ENCODE peak calls at places on chromosomes 16 and 17, in six cellular contexts. W is activated T-cell treated with anti-CD3 and anti-CD28 coated beads, Interleukin-2, amount 50 U/mL, for 72 hours; U is NT2/D1; A is left colon; E is AG10803; B is neuronal stem cell. K is an unnamed sample.
A peak's percentile ranks its signal among the peaks of the same experiment; 100 is the strongest.

GRCh38 chr17:31172388-31172787 is 77.6 kb downstream of the NF1 start:
- DNase-seq in W (no peak), U (no peak), A (no peak), E (no peak), B (no peak), K (no peak)

GRCh38 chr17:77501101-77501566 is 360.4 kb downstream of the SEC14L1 start:
- DNase-seq in W (no peak), U (no peak), A (peak; percentile 29), E (no peak), B (no peak), K (no peak)

GRCh38 chr17:83202002-83203000 is 122.9 kb downstream of the METRNL start:
- DNase-seq in W (peak; percentile 5), U (no peak), A (peak; percentile 4), E (no peak), B (no peak), K (no peak)

GRCh38 chr16:12028220-12028619 is 51.7 kb downstream of the SNX29 start:
- DNase-seq in W (no peak), U (no peak), A (no peak), E (no peak), B (no peak), K (no peak)

GRCh38 chr16:60651351-60651750 is 1384.9 kb downstream of the CDH8 start:
- DNase-seq in W (no peak), U (no peak), A (no peak), E (peak; percentile 45), B (no peak), K (no peak)

GRCh38 chr17:4948997-4949320 is 629 bp upstream of the PFN1 start:
- DNase-seq in W (peak; percentile 89), U (peak; percentile 66), A (peak; percentile 87), E (peak; percentile 89), B (peak; percentile 88), K (no peak)

GRCh38 chr17:31472137-31472536 is 80.7 kb downstream of the RAB11FIP4 start:
- DNase-seq in W (no peak), U (no peak), A (no peak), E (no peak), B (no peak), K (peak; percentile 79)

GRCh38 chr17:40615295-40615988 is 32.2 kb downstream of the SMARCE1 start:
- DNase-seq in W (peak; percentile 56), U (peak; percentile 30), A (peak; percentile 65), E (peak; percentile 32), B (peak; percentile 18), K (no peak)

GRCh38 chr17:41863074-41863843 is 2.0 kb downstream of the KLHL11 start:
- DNase-seq in W (peak; percentile 54), U (no peak), A (no peak), E (no peak), B (no peak), K (no peak)

GRCh38 chr17:59565171-59565958 is at the start of gene DHX40:
- DNase-seq in W (peak; percentile 96), U (peak; percentile 88), A (peak; percentile 97), E (peak; percentile 93), B (peak; percentile 91), K (peak; percentile 98)

GRCh38 chr16:57383276-57384247 is 11.3 kb downstream of the CX3CL1 start:
- DNase-seq in W (no peak), U (peak; percentile 40), A (peak; percentile 39), E (peak; percentile 24), B (no peak), K (no peak)

GRCh38 chr16:65202461-65202860 is 80.6 kb upstream of the CDH11 start:
- DNase-seq in W (no peak), U (no peak), A (no peak), E (peak; percentile 44), B (no peak), K (no peak)

GRCh38 chr17:29158515-29159275 is 21.5 kb downstream of the MYO18A start:
- DNase-seq in W (no peak), U (no peak), A (no peak), E (peak; percentile 77), B (no peak), K (peak; percentile 70)

GRCh38 chr16:81608515-81609209 is 164.1 kb downstream of the CMIP start:
- DNase-seq in W (no peak), U (no peak), A (no peak), E (peak; percentile 86), B (no peak), K (peak; percentile 35)

GRCh38 chr17:4998666-4999428 is 1.1 kb downstream of the KIF1C start:
- DNase-seq in W (peak; percentile 14), U (no peak), A (peak; percentile 72), E (no peak), B (no peak), K (no peak)

GRCh38 chr16:28974007-28974436 is 556 bp upstream of the SPNS1 start:
- DNase-seq in W (peak; percentile 52), U (peak; percentile 61), A (peak; percentile 71), E (peak; percentile 61), B (peak; percentile 59), K (peak; percentile 66)

GRCh38 chr17:60224064-60224463 is 74.3 kb downstream of the CA4 start:
- DNase-seq in W (no peak), U (no peak), A (no peak), E (peak; percentile 13), B (no peak), K (no peak)

GRCh38 chr17:55144518-55144917 is 120.2 kb upstream of the HLF start:
- DNase-seq in W (no peak), U (no peak), A (no peak), E (peak; percentile 6), B (no peak), K (no peak)

GRCh38 chr17:5131146-5131715 is 15.4 kb downstream of the USP6 start:
- DNase-seq in W (no peak), U (no peak), A (no peak), E (no peak), B (no peak), K (no peak)

GRCh38 chr16:80407265-80407987 is 133.4 kb upstream of the DYNLRB2 start:
- DNase-seq in W (no peak), U (no peak), A (no peak), E (no peak), B (peak; percentile 36), K (no peak)

GRCh38 chr17:77327181-77327565 is 186.4 kb downstream of the SEC14L1 start:
- DNase-seq in W (no peak), U (no peak), A (peak; percentile 24), E (no peak), B (no peak), K (no peak)

GRCh38 chr17:81033535-81034167 is 1.3 kb upstream of the BAIAP2 start:
- DNase-seq in W (no peak), U (no peak), A (peak; percentile 29), E (no peak), B (no peak), K (peak; percentile 52)

GRCh38 chr16:11152205-11152604 is 103.8 kb downstream of the SOCS1 start:
- DNase-seq in W (no peak), U (no peak), A (no peak), E (no peak), B (no peak), K (peak; percentile 53)

GRCh38 chr17:49089094-49089493 is 43.5 kb upstream of the B4GALNT2 start:
- DNase-seq in W (no peak), U (no peak), A (no peak), E (no peak), B (no peak), K (no peak)

GRCh38 chr16:53949716-53950410 is 245.9 kb downstream of the FTO start:
- DNase-seq in W (no peak), U (no peak), A (no peak), E (no peak), B (no peak), K (no peak)

GRCh38 chr17:66904760-66905637 is 59.5 kb upstream of the CACNG4 start:
- DNase-seq in W (no peak), U (no peak), A (no peak), E (peak; percentile 48), B (no peak), K (no peak)

GRCh38 chr17:5919104-5919503 is 151.1 kb upstream of the WSCD1 start:
- DNase-seq in W (no peak), U (peak; percentile 63), A (no peak), E (no peak), B (no peak), K (no peak)

GRCh38 chr17:39229274-39229913 is 3.6 kb upstream of the STAC2 start:
- DNase-seq in W (no peak), U (no peak), A (no peak), E (peak; percentile 58), B (no peak), K (no peak)

GRCh38 chr16:50763211-50763610 is 21.3 kb downstream of the CYLD start:
- DNase-seq in W (no peak), U (no peak), A (no peak), E (no peak), B (no peak), K (no peak)

GRCh38 chr16:4511441-4512082 is 27.0 kb downstream of the CDIP1 start:
- DNase-seq in W (no peak), U (peak; percentile 65), A (peak; percentile 70), E (peak; percentile 27), B (peak; percentile 50), K (peak; percentile 73)

GRCh38 chr17:17242246-17242645 is 5.3 kb upstream of the FLCN start:
- DNase-seq in W (no peak), U (no peak), A (no peak), E (no peak), B (no peak), K (no peak)

GRCh38 chr16:54936086-54936978 is 5.7 kb downstream of the IRX5 start:
- DNase-seq in W (peak; percentile 44), U (no peak), A (peak; percentile 21), E (peak; percentile 56), B (peak; percentile 63), K (no peak)

K was measured in Ammon's horn.